ENCODE peak calls at places on chromosomes 13 and 19, in five cellular contexts. M, H, F, W and B are unnamed samples.
A peak's percentile ranks its signal among the peaks of the same experiment; 100 is the strongest.

GRCh38 chr13:75836441-75836840 is 200.3 kb downstream of the LMO7 start:
- DNase-seq in M (no peak), H (no peak), F (no peak), W (no peak), B (no peak)

GRCh38 chr19:11551603-11552235 is 7.3 kb downstream of the ELOF1 start:
- DNase-seq in M (no peak), H (no peak), F (peak; percentile 54), W (no peak), B (peak; percentile 78)

GRCh38 chr19:15469513-15470297 is 5.4 kb upstream of the RASAL3 start:
- DNase-seq in M (no peak), H (no peak), F (no peak), W (no peak), B (peak; percentile 25)

GRCh38 chr19:3095375-3096191 is 1.4 kb downstream of the GNA11 start:
- DNase-seq in M (no peak), H (no peak), F (no peak), W (no peak), B (no peak)

GRCh38 chr13:71240906-71241305 is 626.1 kb downstream of the DACH1 start:
- DNase-seq in M (no peak), H (no peak), F (no peak), W (no peak), B (peak; percentile 35)

GRCh38 chr19:13864223-13864512 is 12.8 kb upstream of the NANOS3 start:
- DNase-seq in M (no peak), H (no peak), F (no peak), W (no peak), B (no peak)

GRCh38 chr13:89457977-89458376 is 1786.8 kb downstream of the SLITRK5 start:
- DNase-seq in M (peak; percentile 34), H (peak; percentile 34), F (no peak), W (no peak), B (no peak)

GRCh38 chr13:99351772-99352171 is 44.6 kb upstream of the GPR183 start:
- DNase-seq in M (no peak), H (no peak), F (no peak), W (no peak), B (no peak)

GRCh38 chr19:6354098-6354674 is 7.1 kb upstream of the CLPP start:
- DNase-seq in M (no peak), H (no peak), F (no peak), W (no peak), B (no peak)

GRCh38 chr19:10292789-10293636 is 3.3 kb downstream of the ICAM5 start:
- DNase-seq in M (no peak), H (no peak), F (peak; percentile 38), W (no peak), B (no peak)

GRCh38 chr19:10290439-10290875 is 705 bp downstream of the ICAM5 start:
- DNase-seq in M (no peak), H (peak; percentile 7), F (peak; percentile 19), W (no peak), B (no peak)

GRCh38 chr19:10292206-10292788 is 2.5 kb downstream of the ICAM5 start:
- DNase-seq in M (peak; percentile 72), H (peak; percentile 78), F (peak; percentile 84), W (no peak), B (peak; percentile 92)

GRCh38 chr19:10290876-10291553 is 1.3 kb downstream of the ICAM5 start:
- DNase-seq in M (peak; percentile 58), H (peak; percentile 54), F (peak; percentile 79), W (no peak), B (peak; percentile 70)

DNA sequence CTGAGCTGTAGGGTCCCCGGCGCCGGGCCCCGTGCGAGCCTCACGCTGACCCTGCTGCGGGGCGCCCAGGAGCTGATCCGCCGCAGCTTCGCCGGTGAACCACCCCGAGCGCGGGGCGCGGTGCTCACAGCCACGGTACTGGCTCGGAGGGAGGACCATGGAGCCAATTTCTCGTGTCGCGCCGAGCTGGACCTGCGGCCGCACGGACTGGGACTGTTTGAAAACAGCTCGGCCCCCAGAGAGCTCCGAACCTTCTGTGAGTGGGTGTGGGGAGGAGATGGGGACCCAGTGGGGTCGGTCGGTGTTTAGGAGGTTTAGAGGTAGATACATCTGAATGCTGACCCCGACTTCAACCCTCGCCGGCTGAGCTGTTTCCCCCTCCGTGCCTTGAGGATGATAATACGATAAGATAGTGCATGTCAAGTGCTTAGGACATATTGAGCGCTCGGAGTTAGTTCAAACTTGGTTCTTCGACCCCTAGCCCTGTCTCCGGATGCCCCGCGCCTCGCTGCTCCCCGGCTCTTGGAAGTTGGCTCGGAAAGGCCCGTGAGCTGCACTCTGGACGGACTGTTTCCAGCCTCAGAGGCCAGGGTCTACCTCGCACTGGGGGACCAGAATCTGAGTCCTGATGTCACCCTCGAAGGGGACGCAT is 1.9 kb downstream of the ICAM5 start:
- DNase-seq in M (no peak), H (peak; percentile 10), F (peak; percentile 13), W (no peak), B (no peak)
- TF ChIP-seq RCOR1 in M (no peak), H (no peak), F (no peak), W (no peak), B (no peak)

GRCh38 chr13:109941951-109942350 is 155.6 kb upstream of the IRS2 start:
- DNase-seq in M (no peak), H (peak; percentile 48), F (no peak), W (no peak), B (no peak)
- TF ChIP-seq RCOR1 in M (no peak), H (no peak), F (no peak), W (no peak), B (no peak)

GRCh38 chr19:4703671-4704316 is 19.8 kb downstream of the DPP9 start:
- DNase-seq in M (no peak), H (no peak), F (peak; percentile 28), W (no peak), B (no peak)

GRCh38 chr19:4704317-4704673 is 19.3 kb downstream of the DPP9 start:
- DNase-seq in M (no peak), H (no peak), F (no peak), W (no peak), B (no peak)

GRCh38 chr19:4701557-4701956 is 22.1 kb downstream of the DPP9 start:
- DNase-seq in M (no peak), H (no peak), F (no peak), W (no peak), B (no peak)

GRCh38 chr19:4700573-4700970 is 23.1 kb downstream of the DPP9 start:
- DNase-seq in M (no peak), H (no peak), F (no peak), W (no peak), B (no peak)

DNA sequence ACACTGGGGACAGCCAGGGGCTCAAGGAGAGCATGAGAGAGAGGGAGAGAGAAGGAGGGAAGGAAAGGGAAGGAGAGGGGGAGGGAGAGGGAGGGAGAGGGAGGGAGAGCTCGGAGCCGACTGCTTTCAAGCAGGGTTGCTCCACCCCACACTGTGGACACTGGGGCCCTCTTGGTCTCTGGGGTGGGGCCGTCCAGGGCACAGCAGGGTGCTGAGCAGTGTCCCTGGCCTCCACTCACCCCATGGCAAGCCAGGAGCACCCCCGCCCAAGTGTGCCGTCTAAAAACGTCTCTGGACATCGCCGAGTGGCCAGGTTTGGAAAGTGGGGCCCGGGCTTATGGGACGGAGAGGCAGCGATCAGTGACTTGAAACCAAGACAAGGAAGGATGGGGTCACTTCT is 20.9 kb downstream of the DPP9 start:
- DNase-seq in M (no peak), H (no peak), F (no peak), W (no peak), B (no peak)
- TF ChIP-seq RCOR1 in M (no peak), H (no peak), F (no peak), W (no peak), B (no peak)

DNA sequence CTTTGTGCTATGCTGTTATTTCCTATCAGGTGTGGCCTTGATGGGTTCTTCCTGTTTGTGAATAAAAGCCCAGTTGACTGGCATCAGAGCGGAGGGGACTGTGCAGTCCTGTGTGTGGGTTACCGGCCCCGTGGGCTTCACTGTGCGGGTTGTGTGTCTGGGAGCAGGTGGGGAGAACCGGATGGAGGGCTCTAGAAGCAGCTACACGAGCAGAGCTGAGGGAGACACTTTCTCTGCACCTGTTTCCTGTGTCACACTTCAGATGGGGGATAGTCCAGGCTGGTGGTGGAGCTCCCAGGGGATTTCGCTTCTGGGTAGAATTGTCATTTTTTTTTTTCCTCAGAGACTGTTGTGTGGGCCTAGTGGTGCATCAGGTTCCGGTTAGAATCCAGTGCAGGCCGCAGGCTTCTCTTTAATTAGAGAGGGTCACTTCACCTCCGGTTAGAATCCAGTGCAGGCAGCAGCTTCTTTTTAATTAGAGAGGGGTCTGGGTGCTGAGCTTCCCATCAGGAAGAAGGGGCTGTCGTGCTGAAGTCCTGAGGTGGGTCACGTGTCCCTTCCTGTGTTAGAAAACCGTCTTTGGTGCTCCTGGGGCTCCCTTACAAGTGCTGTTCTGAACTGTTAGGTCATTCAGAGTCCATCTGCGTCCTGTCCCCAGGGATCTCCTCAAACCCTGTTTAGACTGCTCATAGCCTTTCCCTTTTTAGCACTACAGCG is 69.7 kb downstream of the ARHGEF7 start:
- DNase-seq in M (no peak), H (no peak), F (no peak), W (peak; percentile 93), B (no peak)
- TF ChIP-seq RCOR1 in M (no peak), H (no peak), F (no peak), W (peak; percentile 87), B (no peak)

GRCh38 chr19:41850381-41850780 is 5.5 kb downstream of the DMRTC2 start:
- DNase-seq in M (no peak), H (no peak), F (no peak), W (no peak), B (no peak)
- TF ChIP-seq RCOR1 in M (no peak), H (no peak), F (no peak), W (no peak), B (no peak)

GRCh38 chr19:32130241-32130753 is 215.1 kb upstream of the ZNF507 start:
- DNase-seq in M (no peak), H (no peak), F (no peak), W (no peak), B (no peak)
- TF ChIP-seq RCOR1 in M (no peak), H (no peak), F (no peak), W (no peak), B (no peak)